ENCODE peak calls at places on chromosomes 12 and 14, in nine cellular contexts. C, R, L, U, N, B, V, Y and A are unnamed samples.

GRCh38 chr12:81874166-81874565 is 115.0 kb upstream of the PPFIA2 start:
- DNase-seq in Y (no peak), L (no peak), V (no peak), C (no peak), N (no peak), U (no peak), B (no peak), R (no peak), A (no peak)

GRCh38 chr12:1099158-1099557 is 108.1 kb downstream of the ERC1 start:
- DNase-seq in R (no peak), B (no peak), U (no peak), L (no peak), C (no peak), Y (no peak), V (peak; percentile 43), N (no peak), A (no peak)

GRCh38 chr14:27181304-27181703 is 583.5 kb upstream of the NOVA1 start:
- DNase-seq in C (no peak), R (no peak), L (no peak), B (no peak), V (no peak), N (no peak), Y (no peak), U (no peak), A (no peak)

GRCh38 chr12:76183459-76184186 is 99.1 kb upstream of the NAP1L1 start:
- DNase-seq in L (peak; percentile 82), U (peak; percentile 83), R (no peak), N (peak; percentile 96), B (peak; percentile 45), V (no peak), Y (peak; percentile 98), C (peak; percentile 15), A (peak; percentile 15)

GRCh38 chr14:101056446-101056845 is 152.9 kb upstream of the RTL1 start:
- DNase-seq in V (no peak), N (no peak), C (no peak), B (no peak), R (no peak), Y (no peak), U (no peak), L (no peak), A (no peak)

GRCh38 chr12:2998789-2999264 is 39.6 kb downstream of the TEAD4 start:
- DNase-seq in B (no peak), C (peak; percentile 73), V (no peak), Y (peak; percentile 87), N (peak; percentile 44), U (no peak), R (no peak), L (peak; percentile 94), A (no peak)

GRCh38 chr14:29148221-29148620 is 381.6 kb downstream of the FOXG1 start:
- DNase-seq in B (no peak), R (no peak), V (no peak), N (no peak), L (no peak), U (no peak), C (no peak), Y (no peak), A (no peak)

GRCh38 chr12:132235116-132235820 is 91.0 kb downstream of the NOC4L start:
- DNase-seq in N (no peak), B (no peak), U (no peak), V (no peak), C (no peak), Y (no peak), L (no peak), R (no peak), A (no peak)

GRCh38 chr12:116189692-116190091 is 87.8 kb downstream of the MED13L start:
- DNase-seq in Y (no peak), R (no peak), B (no peak), U (no peak), N (no peak), C (no peak), L (no peak), V (no peak), A (no peak)

GRCh38 chr12:80837342-80837978 is 100.3 kb downstream of the LIN7A start:
- DNase-seq in R (no peak), N (peak; percentile 38), B (peak; percentile 58), L (peak; percentile 71), C (no peak), V (no peak), U (peak; percentile 34), Y (peak; percentile 77), A (peak; percentile 5)

GRCh38 chr12:97168804-97169203 is 261.7 kb downstream of the NEDD1 start:
- DNase-seq in R (no peak), V (no peak), Y (no peak), C (no peak), U (no peak), N (no peak), L (no peak), B (no peak), A (no peak)

GRCh38 chr12:45343269-45344051 is 127.6 kb downstream of the ANO6 start:
- DNase-seq in Y (peak; percentile 86), B (no peak), R (no peak), C (no peak), L (peak; percentile 41), U (no peak), N (no peak), V (no peak), A (no peak)

GRCh38 chr14:104184911-104185499 is 46.6 kb downstream of the KIF26A start:
- DNase-seq in R (no peak), B (no peak), U (no peak), N (no peak), V (peak; percentile 61), Y (no peak), L (no peak), C (no peak), A (no peak)

GRCh38 chr14:75229923-75230792 is 48.5 kb upstream of the FOS start:
- DNase-seq in C (no peak), Y (peak; percentile 41), U (no peak), N (no peak), V (peak; percentile 66), R (no peak), B (no peak), L (peak; percentile 33), A (peak; percentile 58)

GRCh38 chr14:74611672-74612345 is at the start of gene LTBP2:
- DNase-seq in R (no peak), L (peak; percentile 74), B (no peak), Y (peak; percentile 50), C (no peak), N (no peak), V (no peak), U (no peak), A (no peak)

GRCh38 chr12:116599285-116600122 is 40.3 kb downstream of the MAP1LC3B2 start:
- DNase-seq in N (peak; percentile 20), C (peak; percentile 73), Y (peak; percentile 84), U (no peak), R (peak; percentile 90), V (peak; percentile 89), L (peak; percentile 90), B (peak; percentile 62), A (peak; percentile 41)

GRCh38 chr14:77638738-77639137 is 22.3 kb upstream of the SPTLC2 start:
- DNase-seq in Y (peak; percentile 97), V (no peak), L (peak; percentile 76), C (no peak), U (no peak), N (peak; percentile 76), B (no peak), R (no peak), A (no peak)

GRCh38 chr12:64180951-64181350 is 41.1 kb downstream of the KICS2 start:
- DNase-seq in R (no peak), L (peak; percentile 47), B (no peak), V (no peak), N (no peak), C (no peak), U (no peak), Y (peak; percentile 90), A (no peak)

GRCh38 chr12:108608616-108609015 is 10.7 kb upstream of the TMEM119 start:
- DNase-seq in V (no peak), B (no peak), L (no peak), U (no peak), N (no peak), R (no peak), Y (no peak), C (no peak), A (no peak)

GRCh38 chr12:102763016-102763415 is 154.0 kb downstream of the PAH start:
- DNase-seq in Y (no peak), U (no peak), R (no peak), L (no peak), V (no peak), C (no peak), B (no peak), N (no peak), A (no peak)

GRCh38 chr12:112350593-112351592 is 31.3 kb downstream of the HECTD4 start:
- DNase-seq in Y (no peak), C (no peak), N (no peak), L (peak; percentile 54), R (no peak), U (no peak), B (no peak), V (no peak), A (no peak)

GRCh38 chr12:32120419-32120818 is 13.8 kb downstream of the BICD1 start:
- DNase-seq in V (no peak), U (no peak), B (no peak), Y (no peak), R (no peak), C (no peak), L (no peak), N (no peak), A (no peak)

GRCh38 chr14:34874386-34875030 is 652 bp downstream of the BAZ1A start:
- DNase-seq in Y (peak; percentile 56), L (peak; percentile 75), U (peak; percentile 50), R (peak; percentile 73), C (peak; percentile 52), N (no peak), V (peak; percentile 61), B (peak; percentile 40), A (peak; percentile 50)

GRCh38 chr12:12721251-12721689 is 4.1 kb downstream of the CDKN1B start:
- DNase-seq in U (no peak), R (no peak), C (no peak), B (no peak), N (no peak), V (peak; percentile 75), Y (peak; percentile 48), L (no peak), A (no peak)

GRCh38 chr12:121668750-121669524 is 517 bp downstream of the MORN3 start:
- DNase-seq in B (no peak), R (no peak), U (no peak), L (peak; percentile 49), N (no peak), V (no peak), Y (peak; percentile 44), C (no peak), A (no peak)

GRCh38 chr12:32612658-32613614 is 66.2 kb upstream of the DNM1L start:
- DNase-seq in R (no peak), N (no peak), Y (no peak), U (no peak), V (no peak), B (no peak), L (no peak), C (no peak), A (no peak)

GRCh38 chr12:18723752-18724151 is 14.1 kb downstream of the PLCZ1 start:
- DNase-seq in C (no peak), R (no peak), L (peak; percentile 11), B (no peak), N (peak; percentile 71), U (no peak), Y (peak; percentile 66), V (no peak), A (no peak)

GRCh38 chr14:101774006-101774755 is 12.7 kb downstream of the PPP2R5C start:
- DNase-seq in B (peak; percentile 85), R (no peak), C (no peak), N (no peak), U (peak; percentile 82), L (no peak), V (no peak), Y (no peak), A (no peak)

GRCh38 chr12:45122776-45123380 is 72.0 kb upstream of the DBX2 start:
- DNase-seq in Y (peak; percentile 22), N (no peak), B (peak; percentile 73), V (no peak), C (peak; percentile 16), R (no peak), U (peak; percentile 11), L (peak; percentile 46), A (peak; percentile 15)

GRCh38 chr14:85402546-85403162 is 127.3 kb upstream of the FLRT2 start:
- DNase-seq in V (no peak), L (no peak), Y (no peak), R (no peak), C (no peak), N (no peak), B (peak; percentile 8), U (no peak), A (no peak)

GRCh38 chr14:93234798-93235197 is 27.7 kb downstream of the UBR7 start:
- DNase-seq in C (no peak), B (no peak), Y (peak; percentile 83), U (no peak), L (peak; percentile 76), R (no peak), V (no peak), N (no peak), A (no peak)